ENCODE peak calls at places on chromosomes 2 and 18, in five cellular contexts. A is A549, O is sigmoid colon, C is ovary, T is body of pancreas. M is an unnamed sample.

GRCh38 chr2:210899131-210899530 is 342.7 kb downstream of the CPS1 start:
- DNase-seq in A (peak; percentile 1), C (no peak), O (no peak), T (no peak), M (no peak)

GRCh38 chr2:121536850-121537557 is 6.3 kb downstream of the RNU4ATAC start:
- DNase-seq in T (no peak), C (no peak), O (no peak), A (no peak), M (no peak)

GRCh38 chr18:48997985-48998831 is 47.4 kb upstream of the SMAD7 start:
- DNase-seq in O (peak; percentile 82), A (peak; percentile 96), C (no peak), T (peak; percentile 73), M (no peak)

GRCh38 chr18:54125429-54125828 is 99.0 kb downstream of the MBD2 start:
- DNase-seq in C (no peak), A (no peak), O (no peak), T (no peak), M (no peak)

GRCh38 chr2:69214898-69215297 is 172.1 kb downstream of the GFPT1 start:
- DNase-seq in O (no peak), C (no peak), T (peak; percentile 40), A (no peak), M (no peak)

GRCh38 chr18:12304351-12305210 is 3.5 kb upstream of the TUBB6 start:
- DNase-seq in C (no peak), A (no peak), T (peak; percentile 71), O (peak; percentile 34), M (no peak)

GRCh38 chr2:176814740-176815367 is 397.7 kb upstream of the HNRNPA3 start:
- DNase-seq in T (no peak), A (peak; percentile 37), C (no peak), O (no peak), M (no peak)

GRCh38 chr2:85753035-85753524 is 711 bp upstream of the ATOH8 start:
- DNase-seq in T (no peak), O (no peak), A (no peak), C (no peak), M (no peak)

GRCh38 chr2:74441690-74442482 is at the start of gene RTKN:
- DNase-seq in A (peak; percentile 24), C (peak; percentile 62), T (peak; percentile 83), O (peak; percentile 76), M (no peak)

GRCh38 chr2:79860233-79861058 is 347.6 kb downstream of the CTNNA2 start:
- DNase-seq in A (peak; percentile 54), O (no peak), C (no peak), T (peak; percentile 38), M (no peak)

GRCh38 chr2:71607490-71607889 is 154.1 kb downstream of the DYSF start:
- DNase-seq in A (no peak), T (no peak), C (peak; percentile 3), O (peak; percentile 39), M (no peak)

GRCh38 chr18:11500153-11501122 is 109.0 kb upstream of the SLC35G4 start:
- DNase-seq in O (no peak), C (no peak), T (peak; percentile 26), A (peak; percentile 90), M (no peak)

GRCh38 chr2:117983040-117983439 is 30.8 kb downstream of the CCDC93 start:
- DNase-seq in C (no peak), T (no peak), A (no peak), O (no peak), M (no peak)

GRCh38 chr2:169112841-169113240 is 43.5 kb downstream of the DHRS9 start:
- DNase-seq in O (no peak), C (no peak), T (no peak), A (no peak), M (no peak)

GRCh38 chr2:234450431-234451095 is 46.3 kb downstream of the ARL4C start:
- DNase-seq in T (no peak), A (no peak), O (no peak), C (no peak), M (no peak)

GRCh38 chr2:180699657-180700361 is 280.6 kb upstream of the UBE2E3 start:
- DNase-seq in C (no peak), T (no peak), O (no peak), A (no peak), M (no peak)

GRCh38 chr2:162297925-162298552 is 20.4 kb downstream of the IFIH1 start:
- DNase-seq in O (peak; percentile 70), T (peak; percentile 88), A (peak; percentile 75), C (no peak), M (no peak)

GRCh38 chr2:152600698-152601097 is 116.6 kb downstream of the PRPF40A start:
- DNase-seq in T (no peak), A (no peak), O (no peak), C (no peak), M (no peak)

GRCh38 chr2:96506907-96507240 is 1.7 kb upstream of the NEURL3 start:
- DNase-seq in A (no peak), T (no peak), O (no peak), C (no peak), M (no peak)

GRCh38 chr2:182541268-182541667 is 114.4 kb upstream of the PDE1A start:
- DNase-seq in O (no peak), C (no peak), T (no peak), A (no peak), M (no peak)

GRCh38 chr2:120398961-120399888 is 53.3 kb downstream of the INHBB start:
- DNase-seq in O (peak; percentile 55), T (no peak), C (peak; percentile 29), A (peak; percentile 97), M (no peak)

GRCh38 chr2:133255363-133255762 is 312.9 kb downstream of the NCKAP5 start:
- DNase-seq in T (no peak), A (no peak), C (no peak), O (no peak), M (no peak)

DNA sequence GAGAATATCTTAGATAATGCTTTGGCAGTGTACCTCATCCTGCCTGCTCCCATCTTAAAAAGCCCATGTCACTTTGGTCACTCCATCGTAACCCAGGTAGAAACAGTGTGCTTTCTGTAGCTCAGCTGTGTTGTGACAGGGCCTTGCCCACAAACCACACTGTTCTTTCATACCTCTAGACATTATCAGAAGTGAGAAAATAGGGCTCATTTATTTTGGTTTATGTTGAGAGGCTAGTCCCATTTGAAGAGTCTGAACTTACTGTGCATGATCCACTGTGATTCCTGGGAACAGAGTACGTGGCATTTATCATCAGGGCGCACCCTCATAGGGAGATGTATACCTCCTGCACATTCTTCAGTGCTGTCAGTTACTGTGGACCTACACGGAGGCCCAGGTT is 69.7 kb downstream of the FEZ2 start:
- DNase-seq in C (no peak), A (no peak), O (no peak), T (no peak), M (no peak)
- TF ChIP-seq POLR2A in C (no peak), A (no peak), O (no peak), T (no peak), M (no peak)

DNA sequence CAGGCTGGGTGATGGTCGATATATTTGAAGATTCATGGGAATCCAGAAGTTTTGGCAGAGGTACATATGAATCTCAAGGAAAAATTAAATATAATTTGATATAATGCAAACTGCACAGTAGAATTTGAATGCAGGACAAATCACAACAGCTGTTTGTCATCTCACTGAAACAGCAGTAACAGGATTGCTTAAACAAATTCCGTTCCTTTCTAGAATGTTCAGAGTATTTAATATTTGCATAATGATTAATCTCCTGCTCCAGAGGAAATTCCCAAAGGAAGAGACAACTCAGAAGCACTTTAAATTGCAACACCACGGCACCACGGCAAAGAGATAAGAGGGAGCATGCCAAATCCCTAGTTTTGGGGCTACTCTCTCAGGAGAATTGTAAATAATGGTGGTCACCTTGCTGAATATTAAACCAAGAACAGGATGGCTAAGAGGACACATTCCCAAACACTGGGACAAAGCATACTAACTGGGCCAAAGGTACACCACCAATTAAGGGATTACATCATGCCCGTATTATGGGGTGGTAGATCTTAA is 67.8 kb upstream of the MAP4K3 start:
- DNase-seq in C (no peak), A (peak; percentile 73), T (no peak), O (no peak), M (no peak)
- H3K27ac ChIP-seq in C (no peak overlapping the region), A (peak overlapping the region; percentile 78), T (peak overlapping the region; percentile 35), O (peak overlapping the region; percentile 74), M (peak overlapping the region; percentile 60)

GRCh38 chr18:47931707-47932103 is 1.2 kb upstream of the SMAD2 start:
- DNase-seq in A (peak; percentile 76), T (peak; percentile 38), O (no peak), C (no peak), M (no peak)

GRCh38 chr18:47929681-47930085 is 776 bp downstream of the SMAD2 start:
- DNase-seq in C (no peak), A (no peak), O (no peak), T (no peak), M (no peak)

GRCh38 chr18:47930844-47931706 is 616 bp upstream of the SMAD2 start:
- DNase-seq in O (peak; percentile 99), C (peak; percentile 97), T (peak; percentile 97), A (peak; percentile 96), M (peak; percentile 84)

GRCh38 chr18:47928466-47928865 is 2.0 kb downstream of the SMAD2 start:
- DNase-seq in C (no peak), T (no peak), A (no peak), O (no peak), M (no peak)

GRCh38 chr18:47930086-47930843 is at the start of gene SMAD2:
- DNase-seq in A (peak; percentile 89), C (peak; percentile 89), T (peak; percentile 86), O (peak; percentile 93), M (peak; percentile 60)
- TF ChIP-seq POLR2A in A (peak; percentile 54), C (no peak), T (peak; percentile 51), O (peak; percentile 15), M (no peak)

GRCh38 chr2:109225170-109225775 is 96.3 kb downstream of the SH3RF3 start:
- DNase-seq in O (no peak), C (no peak), T (no peak), A (no peak), M (no peak)

GRCh38 chr2:109226612-109227011 is 97.6 kb downstream of the SH3RF3 start:
- DNase-seq in A (no peak), T (no peak), O (no peak), C (no peak), M (no peak)

GRCh38 chr2:109223490-109223889 is 94.5 kb downstream of the SH3RF3 start:
- DNase-seq in C (no peak), O (no peak), A (no peak), T (no peak), M (no peak)

GRCh38 chr2:109229094-109229675 is 100.2 kb downstream of the SH3RF3 start:
- DNase-seq in C (no peak), O (no peak), T (no peak), A (no peak), M (no peak)

DNA sequence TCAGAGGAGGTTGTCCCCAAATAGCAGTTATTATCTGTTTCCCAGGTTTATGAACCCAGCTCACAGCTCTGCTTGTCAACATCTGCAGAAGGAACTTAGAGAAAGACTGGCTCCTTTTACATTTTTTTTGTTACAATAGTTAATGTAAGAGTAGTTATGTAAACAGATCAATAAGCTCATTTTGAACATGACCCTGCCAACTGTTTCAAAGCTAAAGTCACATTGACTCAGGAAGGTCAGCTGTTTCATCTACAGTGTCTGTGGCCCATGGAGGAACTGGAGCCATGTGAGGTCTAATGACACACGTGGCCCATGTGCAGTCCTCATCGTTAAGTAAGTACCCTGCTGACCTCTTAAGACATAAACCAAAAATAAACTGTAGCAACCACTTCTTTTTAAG is 97.1 kb downstream of the SH3RF3 start:
- DNase-seq in T (peak; percentile 59), C (no peak), O (no peak), A (no peak), M (no peak)
- H3K27ac ChIP-seq in T (no peak overlapping the region), C (no peak overlapping the region), O (no peak overlapping the region), A (no peak overlapping the region), M (no peak overlapping the region)

M was measured in esophagus squamous epithelium.